ENCODE peak calls at places on chromosomes 6 and 20, in eight cellular contexts. T is SK-N-SH, U is GM23248, L is MM.1S, Y is HCT116, C is PC-3, M is hepatocyte, Z is Karpas-422. D is an unnamed sample.
A peak's percentile ranks its signal among the peaks of the same experiment; 100 is the strongest.

GRCh38 chr6:121449331-121449730 is 13.9 kb downstream of the GJA1 start:
- DNase-seq in U (no peak), L (no peak), Y (no peak), Z (no peak), C (no peak), M (no peak), T (no peak), D (no peak)

GRCh38 chr20:15862178-15862577 is 711.1 kb downstream of the KIF16B start:
- DNase-seq in C (peak; percentile 24), Y (no peak), Z (no peak), T (no peak), U (no peak), L (no peak), M (no peak), D (no peak)

GRCh38 chr6:166381733-166382499 is 824 bp downstream of the MPC1 start:
- DNase-seq in Z (peak; percentile 91), U (peak; percentile 78), T (peak; percentile 78), Y (peak; percentile 45), L (peak; percentile 64), C (peak; percentile 72), M (peak; percentile 91), D (peak; percentile 74)

GRCh38 chr6:167119680-167120556 is 3.0 kb upstream of the CCR6 start:
- DNase-seq in M (no peak), C (no peak), Z (no peak), T (no peak), Y (no peak), L (peak; percentile 41), U (no peak), D (peak; percentile 69)

GRCh38 chr6:72371473-72371872 is 250.4 kb upstream of the KCNQ5 start:
- DNase-seq in U (no peak), T (no peak), Y (no peak), L (no peak), C (no peak), M (no peak), Z (peak; percentile 46), D (no peak)

GRCh38 chr20:21571841-21572690 is 58.2 kb upstream of the NKX2-2 start:
- DNase-seq in T (peak; percentile 35), C (peak; percentile 34), Y (no peak), U (peak; percentile 37), M (peak; percentile 23), L (peak; percentile 27), Z (peak; percentile 62), D (peak; percentile 40)

GRCh38 chr6:31143148-31143547 is 4.3 kb upstream of the PSORS1C2 start:
- DNase-seq in Y (no peak), Z (no peak), L (no peak), U (peak; percentile 88), T (no peak), M (peak; percentile 60), C (no peak), D (no peak)

GRCh38 chr6:41500561-41500960 is 45.6 kb upstream of the FOXP4 start:
- DNase-seq in T (no peak), Z (no peak), C (no peak), M (no peak), Y (no peak), L (no peak), U (no peak), D (no peak)

GRCh38 chr6:130827247-130828149 is at the start of gene SMLR1:
- DNase-seq in C (no peak), M (peak; percentile 63), L (no peak), Z (no peak), U (no peak), Y (no peak), T (no peak), D (no peak)

GRCh38 chr20:45419188-45420091 is 3.5 kb downstream of the PIGT start:
- DNase-seq in U (peak; percentile 98), Y (no peak), M (no peak), L (no peak), T (no peak), Z (peak; percentile 79), C (peak; percentile 100), D (peak; percentile 90)

GRCh38 chr6:56772737-56773184 is 130.1 kb upstream of the DST start:
- DNase-seq in L (no peak), C (peak; percentile 83), U (peak; percentile 88), Z (no peak), T (no peak), Y (no peak), M (peak; percentile 19), D (no peak)

GRCh38 chr20:42392417-42392816 is 774.2 kb upstream of the CHD6 start:
- DNase-seq in Z (no peak), C (no peak), L (no peak), T (no peak), Y (no peak), M (no peak), U (no peak), D (no peak)

GRCh38 chr6:155473741-155474140 is 18.1 kb upstream of the NOX3 start:
- DNase-seq in Y (no peak), U (no peak), C (no peak), T (no peak), M (no peak), Z (no peak), L (no peak), D (no peak)

GRCh38 chr6:56843476-56844349 is 111.2 kb upstream of the BEND6 start:
- DNase-seq in M (peak; percentile 94), C (peak; percentile 89), T (peak; percentile 91), Y (peak; percentile 78), L (peak; percentile 91), U (peak; percentile 93), Z (peak; percentile 66), D (peak; percentile 49)

GRCh38 chr20:23231561-23232218 is 118.9 kb upstream of the NXT1 start:
- DNase-seq in U (peak; percentile 72), Z (no peak), T (no peak), C (peak; percentile 56), Y (no peak), M (no peak), L (no peak), D (no peak)

GRCh38 chr20:25695532-25696383 is 895 bp downstream of the ZNF337 start:
- DNase-seq in Z (peak; percentile 61), Y (no peak), M (peak; percentile 14), U (peak; percentile 44), T (no peak), L (no peak), C (peak; percentile 22), D (no peak)

GRCh38 chr6:146598785-146599405 is at the start of gene ADGB:
- DNase-seq in Z (no peak), T (peak; percentile 82), L (peak; percentile 40), U (peak; percentile 77), M (peak; percentile 84), Y (no peak), C (peak; percentile 68), D (no peak)

GRCh38 chr6:44500074-44500473 is 112.6 kb downstream of the CDC5L start:
- DNase-seq in Z (no peak), C (no peak), Y (no peak), M (no peak), T (no peak), U (no peak), L (no peak), D (no peak)

GRCh38 chr6:44507014-44507413 is 119.5 kb downstream of the CDC5L start:
- DNase-seq in L (no peak), C (no peak), T (no peak), Z (no peak), U (no peak), Y (no peak), M (no peak), D (no peak)

GRCh38 chr6:44504321-44504761 is 116.8 kb downstream of the CDC5L start:
- DNase-seq in U (no peak), Z (no peak), T (no peak), C (no peak), M (no peak), Y (no peak), L (no peak), D (no peak)

GRCh38 chr6:44505751-44506150 is 118.2 kb downstream of the CDC5L start:
- DNase-seq in U (no peak), C (no peak), M (no peak), Y (no peak), Z (no peak), T (no peak), L (no peak), D (no peak)

GRCh38 chr6:44503471-44503870 is 116.0 kb downstream of the CDC5L start:
- DNase-seq in L (no peak), Z (no peak), U (no peak), C (no peak), T (no peak), M (no peak), Y (no peak), D (no peak)
- H3K9me2 ChIP-seq in L (no peaks in the 10 kb centered on the region), Z (no peaks in the 10 kb centered on the region), U (no peaks in the 10 kb centered on the region), C (peaks cover 4% of the 10 kb centered on the region), T (no peaks in the 10 kb centered on the region), M (no peaks in the 10 kb centered on the region), Y (no peaks in the 10 kb centered on the region), D (no peaks in the 10 kb centered on the region)

DNA sequence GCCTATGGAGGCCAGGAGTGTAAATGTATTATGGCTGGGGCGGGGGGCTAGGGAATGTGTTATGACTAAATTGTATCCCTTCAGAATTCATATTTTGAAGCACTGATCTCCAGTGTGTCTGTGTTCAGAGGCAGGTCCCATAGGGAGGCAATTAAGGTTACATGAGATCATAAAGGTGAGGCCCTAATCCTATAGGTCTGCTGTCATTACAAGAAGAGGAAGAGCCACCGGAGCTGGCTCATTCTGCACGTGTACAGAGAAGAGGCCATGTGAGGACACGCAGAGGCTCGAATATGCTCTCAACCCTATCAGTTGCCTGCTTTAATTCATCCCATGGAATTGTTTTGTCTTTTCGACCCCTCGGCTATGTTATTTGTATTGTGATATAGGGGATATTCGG is 76.9 kb downstream of the VTA1 start:
- DNase-seq in Y (no peak), C (no peak), U (no peak), M (no peak), L (no peak), Z (no peak), T (no peak), D (no peak)
- H3K9me2 ChIP-seq in Y (no peaks in the 10 kb centered on the region), C (no peaks in the 10 kb centered on the region), U (no peaks in the 10 kb centered on the region), M (no peaks in the 10 kb centered on the region), L (no peaks in the 10 kb centered on the region), Z (no peaks in the 10 kb centered on the region), T (no peaks in the 10 kb centered on the region), D (no peaks in the 10 kb centered on the region)

GRCh38 chr6:87887266-87887665 is 160.4 kb upstream of the SPACA1 start:
- DNase-seq in C (no peak), T (no peak), U (no peak), Z (no peak), L (no peak), Y (no peak), M (no peak), D (no peak)
- H3K9me2 ChIP-seq in C (no peaks in the 10 kb centered on the region), T (no peaks in the 10 kb centered on the region), U (no peaks in the 10 kb centered on the region), Z (no peaks in the 10 kb centered on the region), L (no peaks in the 10 kb centered on the region), Y (no peaks in the 10 kb centered on the region), M (no peaks in the 10 kb centered on the region), D (no peaks in the 10 kb centered on the region)

GRCh38 chr20:33783256-33783655 is 27.9 kb upstream of the CHMP4B start:
- DNase-seq in U (no peak), T (no peak), C (no peak), M (no peak), Y (no peak), Z (no peak), L (no peak), D (no peak)
- H3K9me2 ChIP-seq in U (no peaks in the 10 kb centered on the region), T (no peaks in the 10 kb centered on the region), C (no peaks in the 10 kb centered on the region), M (no peaks in the 10 kb centered on the region), Y (no peaks in the 10 kb centered on the region), Z (no peaks in the 10 kb centered on the region), L (no peaks in the 10 kb centered on the region), D (no peaks in the 10 kb centered on the region)

GRCh38 chr6:33359331-33359730 is 32.3 kb upstream of the KIFC1 start:
- DNase-seq in Y (no peak), L (no peak), Z (no peak), M (no peak), T (no peak), U (no peak), C (no peak), D (no peak)
- H3K9me2 ChIP-seq in Y (no peaks in the 10 kb centered on the region), L (no peaks in the 10 kb centered on the region), Z (no peaks in the 10 kb centered on the region), M (no peaks in the 10 kb centered on the region), T (no peaks in the 10 kb centered on the region), U (no peaks in the 10 kb centered on the region), C (no peaks in the 10 kb centered on the region), D (no peaks in the 10 kb centered on the region)

D was measured in OCI-LY7.